ENCODE peak calls at places on chromosomes 13 and 19, in four cellular contexts. B, J, C and U are unnamed samples.

GRCh38 chr19:48614436-48615144 is at the start of gene FAM83E:
- DNase-seq in B (peak), J (no peak), C (peak), U (no peak)

GRCh38 chr13:34942732-34943674 is 933 bp downstream of the NBEA start:
- DNase-seq in B (no peak), J (no peak), C (peak), U (peak)

GRCh38 chr13:107203146-107203847 is 635.4 kb upstream of the ARGLU1 start:
- DNase-seq in B (no peak), J (peak), C (peak), U (peak)

GRCh38 chr19:38386300-38386967 is 1.4 kb downstream of the GGN start:
- DNase-seq in B (no peak), J (no peak), C (no peak), U (no peak)

GRCh38 chr19:36771275-36772231 is 1.1 kb downstream of the ZNF850 start:
- DNase-seq in B (peak), J (peak), C (peak), U (peak)

GRCh38 chr13:95262837-95263381 is 38.3 kb downstream of the ABCC4 start:
- DNase-seq in B (no peak), J (no peak), C (no peak), U (no peak)

GRCh38 chr19:38990949-38991697 is 15.6 kb upstream of the FBXO17 start:
- DNase-seq in B (no peak), J (no peak), C (no peak), U (no peak)

GRCh38 chr19:3099347-3100145 is 5.4 kb downstream of the GNA11 start:
- DNase-seq in B (no peak), J (no peak), C (peak), U (no peak)

GRCh38 chr13:98517576-98518310 is 59.2 kb downstream of the STK24 start:
- DNase-seq in B (no peak), J (no peak), C (no peak), U (no peak)

DNA sequence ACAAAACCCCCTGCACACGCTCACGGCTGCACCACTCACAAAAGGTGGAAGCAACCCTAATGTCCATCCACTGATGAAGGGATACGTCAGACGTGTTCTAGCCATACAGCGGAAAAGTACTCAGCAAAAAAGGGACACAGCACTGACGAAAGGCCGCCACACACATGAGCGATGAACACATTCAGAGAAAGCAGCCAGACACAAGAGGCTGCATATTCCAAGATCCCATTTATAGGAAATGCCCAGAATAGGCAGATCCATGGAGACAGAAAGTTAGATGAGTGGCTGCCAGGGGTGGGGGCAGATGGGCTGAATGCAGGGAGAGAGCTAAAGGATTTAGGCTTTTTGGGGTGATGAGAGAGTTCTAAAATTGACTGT is 3.7 kb downstream of the POLD1 start:
- DNase-seq in B (no peak), J (no peak), C (no peak), U (no peak)
- H2AFZ ChIP-seq in B (no peak), J (no peak), C (no peak), U (no peak)

GRCh38 chr19:16778796-16779411 is 50.3 kb upstream of the SIN3B start:
- DNase-seq in B (peak), J (peak), C (peak), U (peak)
- TF ChIP-seq JUN in B (no peak), J (no peak), C (no peak), U (no peak)

DNA sequence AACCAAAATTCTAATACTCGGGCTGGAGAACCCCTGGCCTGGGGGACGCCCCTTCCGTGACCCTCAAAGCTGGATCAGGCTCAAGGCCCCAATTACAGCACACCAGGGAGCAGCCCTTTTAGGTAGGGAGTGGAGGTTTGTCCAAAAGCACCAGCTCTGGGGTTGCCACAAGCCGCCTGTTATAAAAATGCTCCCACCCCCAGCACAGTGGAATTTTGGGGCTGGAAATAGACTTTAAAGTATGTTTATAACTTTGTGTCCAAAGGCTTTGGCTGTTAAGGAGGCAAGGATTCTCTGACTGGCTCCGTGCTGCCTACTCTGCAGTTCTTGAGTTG is 564 bp upstream of the GMIP start:
- DNase-seq in B (no peak), J (no peak), C (no peak), U (no peak)
- H3K4me3 ChIP-seq in B (peak), J (no peak), C (no peak), U (no peak)

DNA sequence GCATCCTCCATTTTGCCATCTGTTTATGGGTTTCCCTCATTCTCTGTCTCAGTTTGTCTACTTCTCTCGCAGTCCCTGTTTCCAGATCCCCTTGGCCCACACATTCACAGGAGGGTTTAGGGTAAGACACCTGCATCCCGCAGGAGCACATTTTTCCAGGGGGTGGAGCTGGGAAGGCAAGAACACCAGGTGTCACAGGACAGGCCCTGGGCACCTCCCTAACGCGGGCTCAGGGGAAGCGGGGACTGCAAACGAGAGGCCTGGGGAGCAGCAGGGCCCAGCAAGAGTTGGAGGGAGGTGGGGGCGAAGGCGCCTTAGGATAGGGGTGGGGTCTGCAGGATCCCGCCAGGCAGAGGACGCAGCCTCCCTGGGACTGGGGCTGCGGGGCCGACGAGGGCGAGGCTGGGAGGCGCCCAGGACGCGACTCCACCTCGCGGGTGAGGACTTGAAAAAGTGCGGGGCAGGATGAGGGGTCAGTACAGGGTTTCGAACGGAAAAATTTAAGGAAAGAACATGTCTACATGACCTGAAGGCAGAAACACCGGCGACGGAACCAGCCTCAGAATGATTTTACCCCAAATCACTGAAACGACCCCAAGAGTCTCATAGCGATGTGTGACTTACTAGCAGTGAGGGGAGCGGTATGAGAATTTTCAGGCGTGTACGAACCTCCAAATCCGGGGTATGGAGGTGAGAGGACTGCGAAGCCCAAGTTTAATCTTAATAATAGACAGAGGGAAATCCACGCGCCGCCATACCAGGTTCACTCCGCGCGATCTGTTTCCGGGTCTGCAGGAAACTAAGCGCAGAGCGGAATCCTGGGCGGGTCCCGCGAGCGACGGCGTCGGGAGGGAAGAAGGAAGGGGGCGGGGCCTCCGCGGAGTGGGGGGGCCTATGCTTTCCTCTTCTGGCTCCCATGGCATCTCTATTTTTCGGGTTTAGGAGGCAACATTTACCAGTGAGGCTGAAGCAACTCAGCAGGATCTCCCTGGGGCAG is 7.1 kb upstream of the ERVV-2 start:
- DNase-seq in B (peak), J (no peak), C (peak), U (peak)
- H2AFZ ChIP-seq in B (peak), J (no peak), C (no peak), U (peak)